ENCODE peak calls at places on chromosomes 4 and X, in six cellular contexts. One of them, this sample, is unnamed.

GRCh38 chr4:66331761-66332160 is 661.5 kb upstream of the EPHA5 start:
- DNase-seq in effector CD4-positive, alpha-beta T cell: no peak
- DNase-seq in pancreas: no peak
- DNase-seq in glutamatergic neuron: no peak
- DNase-seq in CD4-positive, alpha-beta T cell: no peak
- DNase-seq in HFFc6: no peak
- DNase-seq in this sample: no peak

GRCh38 chrX:133776072-133776471 is 209.3 kb downstream of the GPC3 start:
- DNase-seq in effector CD4-positive, alpha-beta T cell: no peak
- DNase-seq in pancreas: no peak
- DNase-seq in glutamatergic neuron: peak; percentile 56
- DNase-seq in CD4-positive, alpha-beta T cell: peak; percentile 30
- DNase-seq in HFFc6: no peak
- DNase-seq in this sample: peak; percentile 49

GRCh38 chrX:129930941-129931410 is 25.0 kb downstream of the UTP14A start:
- DNase-seq in effector CD4-positive, alpha-beta T cell: no peak
- DNase-seq in pancreas: no peak
- DNase-seq in glutamatergic neuron: no peak
- DNase-seq in CD4-positive, alpha-beta T cell: no peak
- DNase-seq in HFFc6: no peak
- DNase-seq in this sample: peak; percentile 39

GRCh38 chrX:39527045-39527444 is 570.7 kb downstream of the BCOR start:
- DNase-seq in effector CD4-positive, alpha-beta T cell: no peak
- DNase-seq in pancreas: no peak
- DNase-seq in glutamatergic neuron: no peak
- DNase-seq in CD4-positive, alpha-beta T cell: no peak
- DNase-seq in HFFc6: no peak
- DNase-seq in this sample: no peak

GRCh38 chrX:69506617-69507499 is 2.7 kb downstream of the NALF2 start:
- DNase-seq in effector CD4-positive, alpha-beta T cell: no peak
- DNase-seq in pancreas: no peak
- DNase-seq in glutamatergic neuron: no peak
- DNase-seq in CD4-positive, alpha-beta T cell: no peak
- DNase-seq in HFFc6: no peak
- DNase-seq in this sample: no peak

GRCh38 chrX:108036298-108036973 is 8.4 kb upstream of the VSIG1 start:
- DNase-seq in effector CD4-positive, alpha-beta T cell: no peak
- DNase-seq in pancreas: peak; percentile 33
- DNase-seq in glutamatergic neuron: no peak
- DNase-seq in CD4-positive, alpha-beta T cell: no peak
- DNase-seq in HFFc6: peak; percentile 7
- DNase-seq in this sample: no peak

GRCh38 chr4:77104405-77105292 is 28.9 kb upstream of the CCNI start:
- DNase-seq in effector CD4-positive, alpha-beta T cell: no peak
- DNase-seq in pancreas: peak; percentile 30
- DNase-seq in glutamatergic neuron: no peak
- DNase-seq in CD4-positive, alpha-beta T cell: no peak
- DNase-seq in HFFc6: no peak
- DNase-seq in this sample: no peak

GRCh38 chr4:39259571-39260330 is 77.4 kb downstream of the WDR19 start:
- DNase-seq in effector CD4-positive, alpha-beta T cell: no peak
- DNase-seq in pancreas: no peak
- DNase-seq in glutamatergic neuron: no peak
- DNase-seq in CD4-positive, alpha-beta T cell: no peak
- DNase-seq in HFFc6: peak; percentile 36
- DNase-seq in this sample: no peak

GRCh38 chr4:123505077-123505456 is 108.5 kb downstream of the SPRY1 start:
- DNase-seq in effector CD4-positive, alpha-beta T cell: no peak
- DNase-seq in pancreas: peak; percentile 16
- DNase-seq in glutamatergic neuron: no peak
- DNase-seq in CD4-positive, alpha-beta T cell: no peak
- DNase-seq in HFFc6: no peak
- DNase-seq in this sample: no peak

GRCh38 chrX:20320461-20321159 is 53.9 kb upstream of the RPS6KA3 start:
- DNase-seq in effector CD4-positive, alpha-beta T cell: no peak
- DNase-seq in pancreas: no peak
- DNase-seq in glutamatergic neuron: no peak
- DNase-seq in CD4-positive, alpha-beta T cell: peak; percentile 15
- DNase-seq in HFFc6: no peak
- DNase-seq in this sample: no peak